ENCODE peak calls at places on chromosomes 5 and 9, in nine cellular contexts. One of them, this sample, is unnamed.

GRCh38 chr9:74497750-74498615 is 848 bp downstream of the RORB start:
- DNase-seq in pancreas: no peak
- DNase-seq in fibroblast of lung: peak
- DNase-seq in adrenal gland: peak
- DNase-seq in heart right ventricle: no peak
- DNase-seq in breast epithelium: no peak
- DNase-seq in left ventricle myocardium inferior: peak
- DNase-seq in sigmoid colon: no peak
- DNase-seq in CD8-positive, alpha-beta T cell: peak
- DNase-seq in this sample: no peak

GRCh38 chr9:23123048-23123632 is 676.5 kb downstream of the DMRTA1 start:
- DNase-seq in CD8-positive, alpha-beta T cell: no peak
- DNase-seq in pancreas: no peak
- DNase-seq in heart right ventricle: no peak
- DNase-seq in sigmoid colon: no peak
- DNase-seq in breast epithelium: no peak
- DNase-seq in adrenal gland: peak
- DNase-seq in left ventricle myocardium inferior: no peak
- DNase-seq in fibroblast of lung: peak
- DNase-seq in this sample: no peak

GRCh38 chr5:78472469-78473106 is 112.2 kb downstream of the SCAMP1 start:
- DNase-seq in adrenal gland: no peak
- DNase-seq in pancreas: no peak
- DNase-seq in fibroblast of lung: peak
- DNase-seq in breast epithelium: no peak
- DNase-seq in sigmoid colon: no peak
- DNase-seq in left ventricle myocardium inferior: no peak
- DNase-seq in CD8-positive, alpha-beta T cell: no peak
- DNase-seq in heart right ventricle: no peak
- DNase-seq in this sample: no peak

GRCh38 chr9:121887553-121888437 is 205.3 kb downstream of the TTLL11 start:
- DNase-seq in heart right ventricle: peak
- DNase-seq in sigmoid colon: no peak
- DNase-seq in adrenal gland: no peak
- DNase-seq in breast epithelium: no peak
- DNase-seq in fibroblast of lung: peak
- DNase-seq in left ventricle myocardium inferior: no peak
- DNase-seq in CD8-positive, alpha-beta T cell: no peak
- DNase-seq in pancreas: no peak
- DNase-seq in this sample: peak

GRCh38 chr5:143245929-143246561 is 157.4 kb downstream of the NR3C1 start:
- DNase-seq in left ventricle myocardium inferior: no peak
- DNase-seq in heart right ventricle: no peak
- DNase-seq in adrenal gland: peak
- DNase-seq in fibroblast of lung: peak
- DNase-seq in CD8-positive, alpha-beta T cell: no peak
- DNase-seq in sigmoid colon: no peak
- DNase-seq in breast epithelium: no peak
- DNase-seq in pancreas: no peak
- DNase-seq in this sample: no peak

GRCh38 chr5:56637321-56637920 is 177.9 kb upstream of the MAP3K1 start:
- DNase-seq in breast epithelium: no peak
- DNase-seq in left ventricle myocardium inferior: no peak
- DNase-seq in CD8-positive, alpha-beta T cell: no peak
- DNase-seq in pancreas: no peak
- DNase-seq in adrenal gland: no peak
- DNase-seq in heart right ventricle: no peak
- DNase-seq in fibroblast of lung: peak
- DNase-seq in sigmoid colon: no peak
- DNase-seq in this sample: no peak

GRCh38 chr5:93280518-93280917 is 300.5 kb downstream of the NR2F1-AS1 start:
- DNase-seq in adrenal gland: no peak
- DNase-seq in fibroblast of lung: no peak
- DNase-seq in pancreas: no peak
- DNase-seq in breast epithelium: no peak
- DNase-seq in CD8-positive, alpha-beta T cell: no peak
- DNase-seq in sigmoid colon: no peak
- DNase-seq in heart right ventricle: no peak
- DNase-seq in left ventricle myocardium inferior: no peak
- DNase-seq in this sample: no peak

GRCh38 chr9:38362912-38363588 is 29.5 kb upstream of the ALDH1B1 start:
- DNase-seq in adrenal gland: peak
- DNase-seq in heart right ventricle: peak
- DNase-seq in breast epithelium: no peak
- DNase-seq in sigmoid colon: no peak
- DNase-seq in fibroblast of lung: peak
- DNase-seq in pancreas: no peak
- DNase-seq in CD8-positive, alpha-beta T cell: peak
- DNase-seq in left ventricle myocardium inferior: no peak
- DNase-seq in this sample: no peak

GRCh38 chr5:35859101-35859661 is 2.5 kb downstream of the IL7R start:
- DNase-seq in pancreas: no peak
- DNase-seq in breast epithelium: no peak
- DNase-seq in heart right ventricle: no peak
- DNase-seq in left ventricle myocardium inferior: no peak
- DNase-seq in sigmoid colon: no peak
- DNase-seq in adrenal gland: no peak
- DNase-seq in fibroblast of lung: peak
- DNase-seq in CD8-positive, alpha-beta T cell: peak
- DNase-seq in this sample: no peak

GRCh38 chr5:59956130-59956773 is 62.7 kb upstream of the PDE4D start:
- DNase-seq in breast epithelium: no peak
- DNase-seq in heart right ventricle: no peak
- DNase-seq in fibroblast of lung: no peak
- DNase-seq in sigmoid colon: no peak
- DNase-seq in pancreas: no peak
- DNase-seq in left ventricle myocardium inferior: no peak
- DNase-seq in CD8-positive, alpha-beta T cell: no peak
- DNase-seq in adrenal gland: no peak
- DNase-seq in this sample: no peak

GRCh38 chr9:34651876-34652602 is at the start of gene IL11RA:
- DNase-seq in left ventricle myocardium inferior: peak
- DNase-seq in fibroblast of lung: peak
- DNase-seq in heart right ventricle: peak
- DNase-seq in CD8-positive, alpha-beta T cell: peak
- DNase-seq in breast epithelium: peak
- DNase-seq in pancreas: peak
- DNase-seq in adrenal gland: peak
- DNase-seq in sigmoid colon: peak
- DNase-seq in this sample: peak

GRCh38 chr9:120912958-120913672 is 13.5 kb downstream of the TRAF1 start:
- DNase-seq in sigmoid colon: no peak
- DNase-seq in adrenal gland: no peak
- DNase-seq in fibroblast of lung: no peak
- DNase-seq in heart right ventricle: no peak
- DNase-seq in pancreas: no peak
- DNase-seq in left ventricle myocardium inferior: no peak
- DNase-seq in CD8-positive, alpha-beta T cell: no peak
- DNase-seq in breast epithelium: no peak
- DNase-seq in this sample: no peak

GRCh38 chr5:38845555-38846378 is at the start of gene OSMR:
- DNase-seq in fibroblast of lung: peak
- DNase-seq in breast epithelium: peak
- DNase-seq in pancreas: peak
- DNase-seq in adrenal gland: peak
- DNase-seq in left ventricle myocardium inferior: peak
- DNase-seq in CD8-positive, alpha-beta T cell: no peak
- DNase-seq in sigmoid colon: peak
- DNase-seq in heart right ventricle: peak
- DNase-seq in this sample: peak

GRCh38 chr5:150085950-150086715 is at the start of gene CSF1R:
- DNase-seq in CD8-positive, alpha-beta T cell: no peak
- DNase-seq in breast epithelium: no peak
- DNase-seq in pancreas: no peak
- DNase-seq in sigmoid colon: no peak
- DNase-seq in fibroblast of lung: no peak
- DNase-seq in left ventricle myocardium inferior: no peak
- DNase-seq in adrenal gland: no peak
- DNase-seq in heart right ventricle: no peak
- DNase-seq in this sample: peak

GRCh38 chr5:142585451-142585850 is 100.4 kb downstream of the FGF1 start:
- DNase-seq in adrenal gland: no peak
- DNase-seq in left ventricle myocardium inferior: no peak
- DNase-seq in sigmoid colon: no peak
- DNase-seq in breast epithelium: no peak
- DNase-seq in fibroblast of lung: no peak
- DNase-seq in CD8-positive, alpha-beta T cell: no peak
- DNase-seq in pancreas: no peak
- DNase-seq in heart right ventricle: no peak
- DNase-seq in this sample: no peak

DNA sequence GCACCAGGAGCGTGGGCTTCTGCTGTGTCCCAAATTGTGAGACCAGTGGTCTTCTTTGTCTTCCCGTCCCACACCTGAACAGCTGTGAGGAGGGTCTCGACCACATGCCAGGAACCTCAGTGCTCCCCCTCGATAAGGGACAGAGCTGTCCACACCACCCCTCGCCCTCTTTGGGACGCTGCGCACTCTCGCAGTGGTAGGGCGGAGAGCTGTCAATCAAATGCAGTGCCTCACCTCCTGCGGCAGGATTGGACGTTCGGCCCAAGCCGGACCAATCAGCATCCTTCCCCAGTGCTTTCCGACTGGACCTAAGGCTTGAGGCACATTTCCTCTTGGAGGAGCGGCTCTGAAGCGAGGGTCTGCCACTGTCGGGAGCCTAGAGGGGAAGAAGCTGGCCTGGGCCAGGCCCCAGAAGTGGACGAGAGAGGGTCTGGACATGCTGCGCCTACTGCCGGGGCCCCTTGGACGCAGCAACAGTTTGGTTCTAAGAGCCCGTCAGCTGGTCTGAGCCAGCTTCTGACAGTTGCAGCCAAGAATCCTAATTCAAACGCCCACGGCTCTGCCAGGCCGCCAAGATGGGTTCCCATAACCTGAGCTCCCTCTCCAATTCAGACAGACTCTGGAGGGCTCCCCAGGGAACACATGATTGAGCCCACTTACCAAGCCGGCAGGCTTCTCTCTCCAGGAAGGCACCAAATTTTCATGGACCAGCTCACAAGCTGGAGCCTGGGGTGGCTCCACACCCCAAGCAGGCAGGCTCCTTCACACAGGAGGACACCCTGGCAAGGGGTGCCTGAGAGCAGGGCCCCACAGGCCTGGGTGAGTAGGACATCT is 28.1 kb upstream of the ADAMTS2 start:
- DNase-seq in fibroblast of lung: no peak
- DNase-seq in pancreas: no peak
- DNase-seq in CD8-positive, alpha-beta T cell: no peak
- DNase-seq in left ventricle myocardium inferior: no peak
- DNase-seq in heart right ventricle: no peak
- DNase-seq in sigmoid colon: peak
- DNase-seq in adrenal gland: no peak
- DNase-seq in breast epithelium: peak
- DNase-seq in this sample: peak
- TF ChIP-seq CTCF in fibroblast of lung: no peak
- TF ChIP-seq CTCF in pancreas: no peak
- TF ChIP-seq CTCF in CD8-positive, alpha-beta T cell: no peak
- TF ChIP-seq CTCF in left ventricle myocardium inferior: no peak
- TF ChIP-seq CTCF in heart right ventricle: no peak
- TF ChIP-seq CTCF in sigmoid colon: no peak
- TF ChIP-seq CTCF in adrenal gland: no peak
- TF ChIP-seq CTCF in breast epithelium: no peak
- TF ChIP-seq CTCF in this sample: no peak

GRCh38 chr9:89999176-89999533 is 394.3 kb downstream of the GADD45G start:
- DNase-seq in breast epithelium: peak
- DNase-seq in CD8-positive, alpha-beta T cell: no peak
- DNase-seq in sigmoid colon: no peak
- DNase-seq in pancreas: peak
- DNase-seq in left ventricle myocardium inferior: no peak
- DNase-seq in heart right ventricle: no peak
- DNase-seq in fibroblast of lung: no peak
- DNase-seq in adrenal gland: peak
- DNase-seq in this sample: no peak
- H3K4me3 ChIP-seq in breast epithelium: peak
- H3K4me3 ChIP-seq in CD8-positive, alpha-beta T cell: peak
- H3K4me3 ChIP-seq in sigmoid colon: no peak
- H3K4me3 ChIP-seq in pancreas: no peak
- H3K4me3 ChIP-seq in left ventricle myocardium inferior: no peak
- H3K4me3 ChIP-seq in heart right ventricle: no peak
- H3K4me3 ChIP-seq in fibroblast of lung: no peak
- H3K4me3 ChIP-seq in adrenal gland: no peak
- H3K4me3 ChIP-seq in this sample: no peak

GRCh38 chr9:87370003-87370685 is 127.5 kb upstream of the DAPK1 start:
- DNase-seq in CD8-positive, alpha-beta T cell: no peak
- DNase-seq in pancreas: no peak
- DNase-seq in fibroblast of lung: peak
- DNase-seq in adrenal gland: no peak
- DNase-seq in heart right ventricle: no peak
- DNase-seq in left ventricle myocardium inferior: no peak
- DNase-seq in sigmoid colon: no peak
- DNase-seq in breast epithelium: no peak
- DNase-seq in this sample: no peak
- H3K27ac ChIP-seq in CD8-positive, alpha-beta T cell: no peak
- H3K27ac ChIP-seq in pancreas: no peak
- H3K27ac ChIP-seq in fibroblast of lung: no peak
- H3K27ac ChIP-seq in adrenal gland: no peak
- H3K27ac ChIP-seq in heart right ventricle: no peak
- H3K27ac ChIP-seq in left ventricle myocardium inferior: no peak
- H3K27ac ChIP-seq in sigmoid colon: no peak
- H3K27ac ChIP-seq in breast epithelium: no peak
- H3K27ac ChIP-seq in this sample: no peak

GRCh38 chr5:179143446-179143845 is 83.3 kb downstream of the ZNF354C start:
- DNase-seq in sigmoid colon: no peak
- DNase-seq in fibroblast of lung: peak
- DNase-seq in left ventricle myocardium inferior: no peak
- DNase-seq in breast epithelium: no peak
- DNase-seq in CD8-positive, alpha-beta T cell: no peak
- DNase-seq in adrenal gland: no peak
- DNase-seq in pancreas: no peak
- DNase-seq in heart right ventricle: no peak
- DNase-seq in this sample: no peak
- TF ChIP-seq CTCF in sigmoid colon: no peak
- TF ChIP-seq CTCF in fibroblast of lung: peak
- TF ChIP-seq CTCF in left ventricle myocardium inferior: no peak
- TF ChIP-seq CTCF in breast epithelium: no peak
- TF ChIP-seq CTCF in CD8-positive, alpha-beta T cell: no peak
- TF ChIP-seq CTCF in adrenal gland: no peak
- TF ChIP-seq CTCF in pancreas: no peak
- TF ChIP-seq CTCF in heart right ventricle: no peak
- TF ChIP-seq CTCF in this sample: no peak

This sample was measured in coronary artery.